ENCODE peak calls at places on chromosome 15, in seven cellular contexts. U is lung, H is upper lobe of right lung, Z is body of pancreas, K is HCT116, B is gastrocnemius medialis, F is upper lobe of left lung. I is an unnamed sample.

GRCh38 chr15:85542895-85543331 is 162.5 kb downstream of the AKAP13 start:
- ATAC-seq in Z (peak), H (no peak), K (no peak), U (no peak), B (no peak), F (no peak), I (no peak)

GRCh38 chr15:49693491-49693890 is 72.6 kb downstream of the DTWD1 start:
- ATAC-seq in Z (no peak), K (no peak), H (no peak), U (no peak), F (no peak), B (no peak), I (no peak)

GRCh38 chr15:38650936-38651327 is 86.3 kb upstream of the RASGRP1 start:
- ATAC-seq in B (no peak), Z (no peak), K (no peak), U (no peak), H (no peak), F (no peak), I (no peak)

GRCh38 chr15:66390670-66391069 is 4.0 kb downstream of the MAP2K1 start:
- ATAC-seq in K (no peak), F (peak), Z (no peak), U (no peak), B (no peak), H (peak), I (no peak)

GRCh38 chr15:70269991-70270751 is 172.5 kb upstream of the TLE3 start:
- ATAC-seq in Z (no peak), H (peak), B (peak), F (no peak), U (no peak), K (no peak), I (no peak)

GRCh38 chr15:36502509-36502908 is 76.9 kb upstream of the CDIN1 start:
- ATAC-seq in B (no peak), K (no peak), Z (no peak), F (no peak), H (no peak), U (no peak), I (no peak)

GRCh38 chr15:45572627-45573026 is 14.6 kb upstream of the BLOC1S6 start:
- ATAC-seq in B (no peak), U (no peak), Z (no peak), H (peak), F (peak), K (no peak), I (no peak)

GRCh38 chr15:55247766-55248427 is 41.7 kb downstream of the RAB27A start:
- ATAC-seq in B (no peak), U (no peak), F (no peak), K (no peak), Z (no peak), H (peak), I (no peak)

GRCh38 chr15:69574506-69574905 is 121.9 kb downstream of the RPLP1 start:
- ATAC-seq in F (peak), U (no peak), B (no peak), Z (no peak), K (no peak), H (peak), I (no peak)

GRCh38 chr15:37134699-37135131 is 34.4 kb upstream of the MEIS2 start:
- ATAC-seq in H (peak), U (peak), F (peak), Z (peak), B (no peak), K (peak), I (no peak)

GRCh38 chr15:90097475-90097874 is 4.8 kb downstream of the IDH2 start:
- ATAC-seq in B (no peak), F (no peak), Z (no peak), H (no peak), K (no peak), U (no peak), I (no peak)

GRCh38 chr15:90231028-90232017 is 2.4 kb downstream of the CIB1 start:
- ATAC-seq in Z (no peak), H (peak), U (no peak), K (no peak), B (no peak), F (no peak), I (no peak)

GRCh38 chr15:45346381-45346780 is 32.0 kb downstream of the GATM start:
- ATAC-seq in Z (no peak), U (no peak), H (peak), B (no peak), K (no peak), F (no peak), I (no peak)

GRCh38 chr15:44633603-44634002 is 29.9 kb downstream of the SPG11 start:
- ATAC-seq in H (no peak), B (no peak), F (peak), K (no peak), Z (no peak), U (no peak), I (no peak)

GRCh38 chr15:41258706-41259471 is 27.8 kb downstream of the CHP1 start:
- ATAC-seq in F (peak), H (peak), B (peak), K (peak), Z (peak), U (peak), I (no peak)

GRCh38 chr15:98123834-98124233 is 163.3 kb downstream of the ARRDC4 start:
- ATAC-seq in U (no peak), K (no peak), H (no peak), Z (no peak), F (no peak), B (no peak), I (no peak)

GRCh38 chr15:78048410-78048946 is 29.0 kb downstream of the TBC1D2B start:
- ATAC-seq in K (no peak), H (no peak), Z (no peak), B (no peak), F (peak), U (no peak), I (peak)

GRCh38 chr15:83107841-83108181 is 366 bp downstream of the TM6SF1 start:
- ATAC-seq in F (peak), U (no peak), Z (no peak), K (no peak), H (no peak), B (peak), I (no peak)

GRCh38 chr15:63254991-63255390 is 22.4 kb upstream of the APH1B start:
- ATAC-seq in U (no peak), K (no peak), F (no peak), H (no peak), B (no peak), Z (no peak), I (no peak)

GRCh38 chr15:22868928-22869327 is 30.5 kb downstream of the NIPA2 start:
- ATAC-seq in K (no peak), Z (no peak), F (no peak), B (no peak), H (no peak), U (no peak), I (no peak)

GRCh38 chr15:55780292-55780691 is 37.3 kb upstream of the PRTG start:
- ATAC-seq in Z (no peak), B (no peak), H (no peak), U (no peak), K (no peak), F (no peak), I (no peak)

GRCh38 chr15:31365655-31366127 is 39.1 kb downstream of the KLF13 start:
- ATAC-seq in K (peak), F (peak), H (peak), B (peak), Z (peak), U (peak), I (peak)

GRCh38 chr15:31365032-31365654 is 38.5 kb downstream of the KLF13 start:
- ATAC-seq in Z (no peak), H (no peak), K (no peak), F (no peak), U (no peak), B (peak), I (no peak)

GRCh38 chr15:31366169-31366734 is 39.6 kb downstream of the KLF13 start:
- ATAC-seq in K (no peak), B (peak), Z (peak), H (peak), U (peak), F (peak), I (peak)

GRCh38 chr15:31362886-31363285 is 36.3 kb downstream of the KLF13 start:
- ATAC-seq in H (no peak), B (no peak), U (no peak), Z (no peak), F (no peak), K (no peak), I (no peak)

DNA sequence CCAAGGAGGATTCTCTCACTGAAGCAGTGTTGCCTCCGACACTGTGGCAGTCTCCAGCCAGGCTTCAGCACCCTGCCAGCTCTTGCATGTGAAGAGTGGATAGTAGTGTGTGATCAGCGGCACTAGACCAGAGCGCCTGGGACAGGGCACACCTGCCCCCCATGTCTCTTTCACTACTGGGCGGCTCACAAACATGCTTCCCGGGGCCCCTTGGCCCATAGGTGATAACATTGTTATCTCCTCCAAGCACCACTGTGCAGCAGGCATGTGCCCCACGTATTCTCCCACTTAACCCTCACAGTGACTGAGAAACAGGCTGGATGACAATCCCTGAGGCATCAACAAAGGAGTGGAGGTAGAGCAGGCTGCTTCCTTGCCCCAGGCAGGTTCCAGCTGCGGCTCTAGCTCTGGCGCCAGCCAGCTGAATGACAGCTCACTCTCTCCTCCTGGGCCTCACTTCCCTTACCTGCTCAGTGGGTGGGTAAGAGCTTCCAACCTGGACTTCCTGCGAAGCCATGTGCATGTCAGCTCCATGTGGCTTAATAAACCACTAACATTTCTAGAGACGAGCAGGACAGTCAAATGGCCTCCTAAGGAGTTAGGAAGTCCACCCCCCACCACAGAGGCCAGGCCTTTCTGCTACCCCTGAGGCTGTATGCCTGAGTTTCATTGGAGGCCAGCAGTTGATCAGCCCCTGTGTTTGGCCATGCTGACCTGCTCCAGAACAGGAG is 37.8 kb downstream of the KLF13 start:
- ATAC-seq in K (no peak), U (no peak), Z (no peak), B (peak), F (no peak), H (no peak), I (no peak)
- H3K27ac ChIP-seq in K (no peak), U (peak), Z (peak), B (peak), F (peak), H (peak), I (peak)

GRCh38 chr15:67927501-67928156 is 87.8 kb upstream of the RNU6-1 start:
- ATAC-seq in H (peak), Z (peak), U (peak), F (peak), K (no peak), B (no peak), I (peak)
- H3K27ac ChIP-seq in H (peak), Z (no peak), U (peak), F (peak), K (no peak), B (no peak), I (peak)

GRCh38 chr15:31265871-31266711 is 60.5 kb upstream of the KLF13 start:
- ATAC-seq in H (peak), B (no peak), Z (no peak), K (no peak), F (peak), U (no peak), I (peak)

GRCh38 chr15:31268911-31269784 is 57.5 kb upstream of the KLF13 start:
- ATAC-seq in K (no peak), H (no peak), U (no peak), Z (no peak), B (no peak), F (no peak), I (no peak)

GRCh38 chr15:31268108-31268501 is 58.5 kb upstream of the KLF13 start:
- ATAC-seq in U (no peak), Z (no peak), F (no peak), B (no peak), K (no peak), H (peak), I (no peak)

GRCh38 chr15:31266712-31267111 is 59.9 kb upstream of the KLF13 start:
- ATAC-seq in K (no peak), Z (no peak), H (no peak), B (peak), U (no peak), F (no peak), I (no peak)

GRCh38 chr15:31267161-31268107 is 59.2 kb upstream of the KLF13 start:
- ATAC-seq in B (no peak), F (no peak), Z (no peak), U (no peak), H (no peak), K (no peak), I (no peak)
- H3K27ac ChIP-seq in B (peak), F (peak), Z (no peak), U (peak), H (peak), K (no peak), I (no peak)

DNA sequence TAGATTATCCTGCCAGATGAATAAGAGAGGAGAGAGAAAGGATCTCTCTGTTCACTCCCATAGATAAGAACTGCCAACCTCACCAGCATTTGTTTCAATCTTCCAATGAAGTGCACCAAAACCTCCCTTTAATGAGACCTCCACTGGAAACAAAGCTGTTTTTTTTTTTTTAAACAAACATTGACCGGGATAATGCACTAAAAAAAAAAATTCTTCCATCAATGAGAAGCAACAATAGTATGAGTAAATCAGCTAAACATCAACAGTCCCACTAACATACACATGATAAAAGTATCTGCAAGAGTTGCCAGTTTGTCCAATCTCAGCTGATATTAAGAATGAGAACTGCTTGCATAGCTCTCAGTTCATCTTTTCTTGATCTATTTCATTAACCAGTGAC is 19.9 kb downstream of the TJP1 start:
- ATAC-seq in U (no peak), B (no peak), K (no peak), F (no peak), H (no peak), Z (no peak), I (no peak)
- H3K27ac ChIP-seq in U (no peak), B (peak), K (no peak), F (no peak), H (no peak), Z (no peak), I (no peak)

I was measured in gastroesophageal sphincter.